ENCODE peak calls at places on chromosomes 12 and 14, in nine cellular contexts. U is BJ; C is hypothalamus; P is Caki2; Z is T-helper 2 cell; Y is effector memory CD4-positive, alpha-beta T cell; R is ELR; B is left ventricle myocardium superior; X is heart right ventricle. V is an unnamed sample.

GRCh38 chr14:23094666-23095195 is at the start of gene ACIN1:
- DNase-seq in U (peak), C (no peak), P (no peak), Z (no peak), Y (peak), R (peak), B (peak), X (peak), V (no peak)

GRCh38 chr12:2240984-2241383 is 188.2 kb downstream of the CACNA1C start:
- DNase-seq in U (no peak), C (no peak), P (no peak), Z (no peak), Y (no peak), R (no peak), B (no peak), X (no peak), V (no peak)

GRCh38 chr12:108852674-108853073 is 4.7 kb downstream of the SSH1 start:
- DNase-seq in U (no peak), C (no peak), P (no peak), Z (no peak), Y (no peak), R (no peak), B (no peak), X (no peak), V (no peak)

GRCh38 chr14:37131205-37131604 is 41.2 kb downstream of the SLC25A21 start:
- DNase-seq in U (no peak), C (no peak), P (no peak), Z (no peak), Y (no peak), R (no peak), B (no peak), X (no peak), V (peak)

GRCh38 chr12:65953621-65954020 is 129.3 kb downstream of the HMGA2 start:
- DNase-seq in U (no peak), C (no peak), P (peak), Z (no peak), Y (no peak), R (peak), B (no peak), X (no peak), V (no peak)

GRCh38 chr14:64939817-64940190 is 2.7 kb downstream of the GPX2 start:
- DNase-seq in U (no peak), C (no peak), P (no peak), Z (no peak), Y (no peak), R (no peak), B (no peak), X (no peak), V (no peak)

GRCh38 chr14:90661881-90662280 is 154.3 kb downstream of the TTC7B start:
- DNase-seq in U (no peak), C (no peak), P (no peak), Z (no peak), Y (no peak), R (no peak), B (peak), X (no peak), V (no peak)

GRCh38 chr12:64220046-64220445 is 2.0 kb downstream of the KICS2 start:
- DNase-seq in U (no peak), C (no peak), P (no peak), Z (no peak), Y (no peak), R (no peak), B (no peak), X (no peak), V (no peak)

GRCh38 chr12:7303772-7304171 is at the start of gene ACSM4:
- DNase-seq in U (no peak), C (no peak), P (no peak), Z (no peak), Y (no peak), R (no peak), B (no peak), X (no peak), V (no peak)

GRCh38 chr12:72876092-72876491 is 603.9 kb downstream of the TRHDE start:
- DNase-seq in U (no peak), C (no peak), P (no peak), Z (no peak), Y (no peak), R (no peak), B (no peak), X (no peak), V (no peak)

GRCh38 chr14:100789460-100790417 is 36.2 kb upstream of the MEG3 start:
- DNase-seq in U (no peak), C (no peak), P (no peak), Z (no peak), Y (no peak), R (no peak), B (no peak), X (no peak), V (no peak)

GRCh38 chr12:108694812-108695278 is 36.5 kb downstream of the CORO1C start:
- DNase-seq in U (no peak), C (no peak), P (no peak), Z (no peak), Y (no peak), R (peak), B (no peak), X (no peak), V (no peak)

GRCh38 chr14:91511014-91511466 is 930 bp upstream of the PPP4R3A start:
- DNase-seq in U (no peak), C (no peak), P (no peak), Z (no peak), Y (no peak), R (no peak), B (no peak), X (no peak), V (no peak)

GRCh38 chr12:20212658-20213387 is 155.5 kb upstream of the PDE3A start:
- DNase-seq in U (peak), C (peak), P (peak), Z (no peak), Y (no peak), R (peak), B (peak), X (peak), V (peak)

GRCh38 chr14:49692895-49693737 is at the start of gene KLHDC1:
- DNase-seq in U (no peak), C (peak), P (peak), Z (peak), Y (peak), R (peak), B (peak), X (peak), V (peak)

GRCh38 chr12:6960291-6961277 is 9.4 kb downstream of the PTPN6 start:
- DNase-seq in U (no peak), C (no peak), P (no peak), Z (no peak), Y (no peak), R (peak), B (no peak), X (no peak), V (no peak)

GRCh38 chr12:51971679-51972423 is 20.4 kb downstream of the ACVR1B start:
- DNase-seq in U (no peak), C (no peak), P (peak), Z (no peak), Y (no peak), R (no peak), B (no peak), X (no peak), V (no peak)

GRCh38 chr12:49028666-49029275 is 10.2 kb upstream of the PRKAG1 start:
- DNase-seq in U (no peak), C (no peak), P (no peak), Z (no peak), Y (no peak), R (no peak), B (no peak), X (no peak), V (no peak)

GRCh38 chr12:47717443-47718193 is 7.7 kb downstream of the ENDOU start:
- DNase-seq in U (no peak), C (peak), P (peak), Z (peak), Y (peak), R (peak), B (peak), X (peak), V (peak)

GRCh38 chr12:94186461-94187237 is 38.3 kb downstream of the PLXNC1 start:
- DNase-seq in U (no peak), C (peak), P (no peak), Z (no peak), Y (no peak), R (peak), B (peak), X (peak), V (peak)

GRCh38 chr12:121005346-121005815 is 10.9 kb downstream of the C12orf43 start:
- DNase-seq in U (no peak), C (no peak), P (no peak), Z (no peak), Y (peak), R (peak), B (no peak), X (no peak), V (no peak)

GRCh38 chr12:65720136-65720535 is 104.1 kb upstream of the HMGA2 start:
- DNase-seq in U (peak), C (no peak), P (peak), Z (no peak), Y (no peak), R (peak), B (no peak), X (no peak), V (no peak)

V was measured in nucleus accumbens.